ENCODE peak calls at places on chromosomes 6 and 20, in six cellular contexts. Q is AG04449, U is D341Med, O is sciatic nerve, J is cardiac muscle cell, L is H9. D is an unnamed sample.

GRCh38 chr6:108666656-108667260 is 106.0 kb downstream of the FOXO3 start:
- DNase-seq in Q (no peak), U (no peak), O (no peak), J (peak), L (no peak), D (no peak)

GRCh38 chr6:37783831-37784584 is 35.5 kb upstream of the ZFAND3 start:
- DNase-seq in Q (no peak), U (peak), O (no peak), J (peak), L (no peak), D (no peak)

GRCh38 chr6:166490671-166491500 is 95.6 kb downstream of the RAMACL start:
- DNase-seq in Q (no peak), U (no peak), O (no peak), J (no peak), L (no peak), D (no peak)

GRCh38 chr6:41027799-41028617 is 11.0 kb downstream of the UNC5CL start:
- DNase-seq in Q (no peak), U (peak), O (peak), J (peak), L (peak), D (peak)

GRCh38 chr6:24720131-24720603 is 1.2 kb upstream of the C6orf62 start:
- DNase-seq in Q (no peak), U (peak), O (peak), J (peak), L (peak), D (peak)

GRCh38 chr6:25156123-25156522 is 123.1 kb upstream of the CARMIL1 start:
- DNase-seq in Q (no peak), U (no peak), O (no peak), J (no peak), L (no peak), D (no peak)

GRCh38 chr6:16331328-16332174 is 93.2 kb downstream of the GMPR start:
- DNase-seq in Q (no peak), U (peak), O (peak), J (peak), L (peak), D (peak)

GRCh38 chr6:30378290-30378937 is 33.5 kb downstream of the RPP21 start:
- DNase-seq in Q (no peak), U (no peak), O (no peak), J (peak), L (no peak), D (no peak)

GRCh38 chr6:317068-317451 is 24.8 kb downstream of the DUSP22 start:
- DNase-seq in Q (no peak), U (no peak), O (peak), J (no peak), L (no peak), D (no peak)

GRCh38 chr6:123940551-123940950 is 136.9 kb downstream of the NKAIN2 start:
- DNase-seq in Q (no peak), U (no peak), O (no peak), J (no peak), L (no peak), D (no peak)

GRCh38 chr6:148523051-148523450 is 180.4 kb downstream of the SASH1 start:
- DNase-seq in Q (peak), U (no peak), O (no peak), J (no peak), L (no peak), D (no peak)

GRCh38 chr6:37985355-37985754 is 165.8 kb downstream of the ZFAND3 start:
- DNase-seq in Q (no peak), U (no peak), O (no peak), J (no peak), L (no peak), D (no peak)

GRCh38 chr6:112827793-112828192 is 480.7 kb downstream of the RFPL4B start:
- DNase-seq in Q (no peak), U (no peak), O (no peak), J (no peak), L (no peak), D (no peak)

GRCh38 chr20:58092871-58093270 is 135.6 kb downstream of the ANKRD60 start:
- DNase-seq in Q (no peak), U (no peak), O (peak), J (no peak), L (peak), D (no peak)

GRCh38 chr20:53622247-53623114 is 28.8 kb upstream of the ZNF217 start:
- DNase-seq in Q (no peak), U (no peak), O (peak), J (no peak), L (no peak), D (no peak)

GRCh38 chr6:136613477-136613876 is 63.3 kb upstream of the MAP7 start:
- DNase-seq in Q (peak), U (no peak), O (no peak), J (no peak), L (no peak), D (no peak)

GRCh38 chr20:6469695-6470094 is 297.8 kb upstream of the BMP2 start:
- DNase-seq in Q (no peak), U (no peak), O (no peak), J (no peak), L (no peak), D (no peak)

GRCh38 chr20:655730-656624 is 3.0 kb upstream of the SRXN1 start:
- DNase-seq in Q (no peak), U (no peak), O (no peak), J (no peak), L (no peak), D (no peak)

GRCh38 chr6:11921017-11921438 is 91.1 kb upstream of the HIVEP1 start:
- DNase-seq in Q (peak), U (no peak), O (no peak), J (peak), L (peak), D (no peak)

GRCh38 chr20:49583669-49584417 is 15.9 kb upstream of the PTGIS start:
- DNase-seq in Q (no peak), U (no peak), O (peak), J (peak), L (no peak), D (peak)

GRCh38 chr6:109441069-109441816 is 719 bp downstream of the SMPD2 start:
- DNase-seq in Q (no peak), U (peak), O (no peak), J (peak), L (peak), D (peak)

GRCh38 chr6:162014069-162014811 is 713.3 kb downstream of the PRKN start:
- DNase-seq in Q (no peak), U (no peak), O (no peak), J (no peak), L (no peak), D (no peak)

GRCh38 chr6:149963462-149964242 is at the start of gene ULBP1:
- DNase-seq in Q (peak), U (peak), O (peak), J (peak), L (peak), D (peak)

GRCh38 chr6:152364846-152365245 is 272.3 kb downstream of the SYNE1 start:
- DNase-seq in Q (no peak), U (no peak), O (no peak), J (no peak), L (no peak), D (no peak)

GRCh38 chr20:38723982-38724602 is at the start of gene SLC32A1:
- DNase-seq in Q (no peak), U (peak), O (no peak), J (no peak), L (peak), D (no peak)

GRCh38 chr6:86937219-86938079 is at the start of gene HTR1E:
- DNase-seq in Q (no peak), U (peak), O (no peak), J (peak), L (peak), D (peak)

GRCh38 chr20:45465492-45466266 is 3.9 kb upstream of the WFDC2 start:
- DNase-seq in Q (no peak), U (no peak), O (no peak), J (no peak), L (no peak), D (no peak)

GRCh38 chr6:134724653-134725340 is 225.1 kb downstream of the ALDH8A1 start:
- DNase-seq in Q (no peak), U (no peak), O (no peak), J (no peak), L (no peak), D (no peak)

GRCh38 chr6:96836579-96837137 is 619 bp downstream of the GPR63 start:
- DNase-seq in Q (no peak), U (no peak), O (no peak), J (peak), L (no peak), D (no peak)